ENCODE peak calls at places on chromosomes 7 and 10, in eight cellular contexts. Z is ascending aorta, Y is AG08395, K is putamen, X is nephron progenitor cell, G is mucosa of descending colon, A is mammary epithelial cell, U is KG1. E is an unnamed sample.
A peak's percentile ranks its signal among the peaks of the same experiment; 100 is the strongest.

GRCh38 chr7:106063039-106063438 is 49.1 kb downstream of the SYPL1 start:
- DNase-seq in Z (peak; percentile 28), Y (no peak), K (no peak), X (no peak), G (no peak), A (no peak), U (no peak), E (no peak)

GRCh38 chr10:78338717-78339116 is 305.1 kb downstream of the RPS24 start:
- DNase-seq in Z (peak; percentile 16), Y (no peak), K (no peak), X (no peak), G (no peak), A (no peak), U (no peak), E (no peak)

GRCh38 chr7:100799037-100799896 is 28.1 kb downstream of the EPHB4 start:
- DNase-seq in Z (no peak), Y (peak; percentile 52), K (peak; percentile 6), X (peak; percentile 47), G (no peak), A (peak; percentile 46), U (no peak), E (no peak)

GRCh38 chr10:113515521-113516045 is 37.3 kb upstream of the HABP2 start:
- DNase-seq in Z (no peak), Y (no peak), K (no peak), X (no peak), G (no peak), A (no peak), U (no peak), E (no peak)

GRCh38 chr10:36375107-36375506 is 733.0 kb upstream of the FZD8 start:
- DNase-seq in Z (no peak), Y (no peak), K (no peak), X (no peak), G (no peak), A (no peak), U (no peak), E (no peak)

GRCh38 chr10:68871105-68871711 is 29.9 kb upstream of the DDX50 start:
- DNase-seq in Z (no peak), Y (peak; percentile 27), K (no peak), X (peak; percentile 15), G (no peak), A (no peak), U (no peak), E (no peak)

GRCh38 chr10:14648042-14648765 is 126.5 kb downstream of the FAM107B start:
- DNase-seq in Z (peak; percentile 89), Y (peak; percentile 69), K (peak; percentile 70), X (peak; percentile 17), G (peak; percentile 71), A (peak; percentile 82), U (peak; percentile 62), E (peak; percentile 12)

GRCh38 chr7:48872548-48872947 is 51.8 kb upstream of the CDC14C start:
- DNase-seq in Z (no peak), Y (no peak), K (no peak), X (no peak), G (no peak), A (no peak), U (no peak), E (no peak)

GRCh38 chr10:94046152-94046551 is 52.4 kb downstream of the PLCE1 start:
- DNase-seq in Z (no peak), Y (no peak), K (no peak), X (no peak), G (no peak), A (no peak), U (no peak), E (no peak)